ENCODE peak calls at places on chromosome 3, in four cellular contexts. B is transverse colon, G is Peyer's patch, O is lower lobe of right lung. S is an unnamed sample.

GRCh38 chr3:42117175-42118008 is 26.2 kb downstream of the TRAK1 start:
- DNase-seq in G (no peak), O (peak), B (peak), S (no peak)

GRCh38 chr3:107676469-107677309 is 153.9 kb downstream of the BBX start:
- DNase-seq in G (no peak), O (no peak), B (no peak), S (no peak)

GRCh38 chr3:130711885-130712284 is 34.7 kb downstream of the PIK3R4 start:
- DNase-seq in G (no peak), B (no peak), O (no peak), S (peak)

GRCh38 chr3:172038823-172039222 is 555 bp upstream of the FNDC3B start:
- DNase-seq in G (no peak), B (no peak), O (no peak), S (no peak)

GRCh38 chr3:105715372-105715771 is 153.4 kb downstream of the CBLB start:
- DNase-seq in O (no peak), G (no peak), B (no peak), S (peak)

GRCh38 chr3:122697952-122698625 is 17.4 kb downstream of the PARP14 start:
- DNase-seq in B (no peak), O (no peak), G (peak), S (no peak)

GRCh38 chr3:171842864-171843511 is at the start of gene TMEM212:
- DNase-seq in B (no peak), O (no peak), G (no peak), S (no peak)

GRCh38 chr3:194312186-194312742 is 38.9 kb downstream of the CPN2 start:
- DNase-seq in G (no peak), B (peak), O (no peak), S (no peak)

GRCh38 chr3:139231555-139232281 is 112.1 kb upstream of the MRPS22 start:
- DNase-seq in O (no peak), B (no peak), G (no peak), S (no peak)

GRCh38 chr3:127196466-127197299 is 3.8 kb downstream of the PRR23E start:
- DNase-seq in B (no peak), O (no peak), G (no peak), S (no peak)

GRCh38 chr3:179956416-179956830 is 80.3 kb downstream of the PEX5L start:
- DNase-seq in G (no peak), O (no peak), B (no peak), S (no peak)

GRCh38 chr3:42771271-42771670 is 1.8 kb downstream of the CCDC13 start:
- DNase-seq in B (no peak), G (no peak), O (no peak), S (no peak)

GRCh38 chr3:116299646-116300081 is 145.6 kb downstream of the LSAMP start:
- DNase-seq in B (no peak), G (no peak), O (no peak), S (no peak)

GRCh38 chr3:41234823-41235722 is 35.8 kb downstream of the CTNNB1 start:
- DNase-seq in G (no peak), B (no peak), O (no peak), S (no peak)

GRCh38 chr3:11172136-11172670 is 17.9 kb downstream of the HRH1 start:
- DNase-seq in O (no peak), B (no peak), G (no peak), S (no peak)

GRCh38 chr3:82561759-82562158 is 800.3 kb upstream of the GBE1 start:
- DNase-seq in B (no peak), G (no peak), O (no peak), S (no peak)

GRCh38 chr3:158532099-158532734 is 38.8 kb upstream of the MLF1 start:
- DNase-seq in B (no peak), G (no peak), O (no peak), S (peak)

GRCh38 chr3:38131621-38132369 is 5.1 kb downstream of the ACAA1 start:
- DNase-seq in O (peak), G (peak), B (peak), S (no peak)

GRCh38 chr3:159947220-159947619 is 41.4 kb upstream of the IL12A start:
- DNase-seq in G (no peak), O (no peak), B (no peak), S (no peak)

GRCh38 chr3:132344666-132345280 is 27.6 kb downstream of the ACP3 start:
- DNase-seq in B (no peak), O (no peak), G (no peak), S (no peak)

GRCh38 chr3:195151866-195152526 is 119.0 kb downstream of the XXYLT1 start:
- DNase-seq in O (no peak), B (no peak), G (no peak), S (no peak)

GRCh38 chr3:79767953-79768282 is at the start of gene ROBO1:
- DNase-seq in O (no peak), G (no peak), B (no peak), S (no peak)

GRCh38 chr3:13570391-13571194 is 21.7 kb downstream of the FBLN2 start:
- DNase-seq in G (no peak), B (no peak), O (no peak), S (no peak)

GRCh38 chr3:106678657-106679390 is 698.4 kb upstream of the CCDC54 start:
- DNase-seq in B (no peak), O (no peak), G (no peak), S (peak)

GRCh38 chr3:171383206-171384018 is 76.8 kb downstream of the TNIK start:
- DNase-seq in B (no peak), O (no peak), G (no peak), S (no peak)

GRCh38 chr3:126126292-126126691 is 42.4 kb upstream of the SLC41A3 start:
- DNase-seq in O (peak), G (no peak), B (no peak), S (no peak)

GRCh38 chr3:37824090-37824953 is 37.4 kb upstream of the CTDSPL start:
- DNase-seq in B (no peak), O (no peak), G (no peak), S (no peak)

GRCh38 chr3:15331072-15331605 is 1.2 kb downstream of the SH3BP5 start:
- DNase-seq in G (no peak), O (no peak), B (no peak), S (no peak)

GRCh38 chr3:141632779-141633374 is 105.2 kb upstream of the RNF7 start:
- DNase-seq in G (no peak), O (no peak), B (no peak), S (no peak)

GRCh38 chr3:141625506-141625905 is 112.6 kb upstream of the RNF7 start:
- DNase-seq in O (no peak), B (no peak), G (no peak), S (no peak)

GRCh38 chr3:141629950-141630349 is 108.1 kb upstream of the RNF7 start:
- DNase-seq in O (no peak), G (no peak), B (no peak), S (no peak)
- H3K4me3 ChIP-seq in O (no peak), G (no peak), B (no peak), S (no peak)

GRCh38 chr3:152197937-152198336 is 70.8 kb upstream of the MBNL1 start:
- DNase-seq in B (no peak), G (no peak), O (no peak), S (no peak)
- H3K4me3 ChIP-seq in B (no peak), G (no peak), O (no peak), S (no peak)

GRCh38 chr3:58434511-58434910 is 879 bp upstream of the PDHB start:
- DNase-seq in O (no peak), G (no peak), B (no peak), S (no peak)
- H3K4me3 ChIP-seq in O (no peak), G (no peak), B (no peak), S (no peak)

GRCh38 chr3:49535971-49536874 is 18.1 kb upstream of the BSN start:
- DNase-seq in O (no peak), G (no peak), B (no peak), S (no peak)

GRCh38 chr3:49534581-49535495 is 19.4 kb upstream of the BSN start:
- DNase-seq in B (no peak), G (no peak), O (no peak), S (no peak)

GRCh38 chr3:49539659-49540560 is 14.4 kb upstream of the BSN start:
- DNase-seq in B (peak), O (peak), G (peak), S (peak)

GRCh38 chr3:49533786-49534519 is 20.3 kb upstream of the BSN start:
- DNase-seq in B (no peak), G (no peak), O (no peak), S (no peak)

DNA sequence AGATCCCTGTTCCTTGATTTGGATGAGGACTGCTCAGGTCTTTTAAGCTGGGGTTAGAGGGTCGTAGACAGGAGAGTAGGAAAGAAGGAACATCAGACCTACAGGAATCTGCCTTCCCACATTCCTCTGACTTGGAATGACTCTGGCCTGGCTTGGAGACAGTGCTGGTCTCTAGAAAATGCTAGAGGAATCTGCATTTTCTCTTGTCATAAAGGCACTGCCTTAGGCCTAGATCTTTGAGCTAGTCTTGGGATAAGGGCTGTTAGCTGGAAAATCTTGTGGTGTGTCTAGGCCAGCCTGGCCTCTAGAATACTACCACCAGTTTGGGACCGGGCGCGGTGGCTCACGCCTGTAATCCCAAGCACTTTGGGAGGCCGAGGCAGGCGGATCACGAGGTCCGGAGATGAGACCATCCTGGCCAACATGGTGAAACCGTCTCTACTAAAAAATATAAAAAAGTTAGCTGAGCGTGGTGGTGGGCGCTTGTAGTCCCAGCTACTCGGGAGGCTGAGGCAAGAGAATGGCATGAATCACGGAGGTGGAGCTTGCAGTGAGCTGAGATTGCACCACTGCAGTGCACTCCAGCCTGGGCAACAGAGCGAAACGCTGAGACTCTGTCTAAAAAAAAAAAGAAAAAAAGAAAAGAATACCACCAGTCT is 17.3 kb upstream of the BSN start:
- DNase-seq in O (no peak), B (no peak), G (no peak), S (no peak)
- H3K4me3 ChIP-seq in O (no peak), B (no peak), G (no peak), S (no peak)

DNA sequence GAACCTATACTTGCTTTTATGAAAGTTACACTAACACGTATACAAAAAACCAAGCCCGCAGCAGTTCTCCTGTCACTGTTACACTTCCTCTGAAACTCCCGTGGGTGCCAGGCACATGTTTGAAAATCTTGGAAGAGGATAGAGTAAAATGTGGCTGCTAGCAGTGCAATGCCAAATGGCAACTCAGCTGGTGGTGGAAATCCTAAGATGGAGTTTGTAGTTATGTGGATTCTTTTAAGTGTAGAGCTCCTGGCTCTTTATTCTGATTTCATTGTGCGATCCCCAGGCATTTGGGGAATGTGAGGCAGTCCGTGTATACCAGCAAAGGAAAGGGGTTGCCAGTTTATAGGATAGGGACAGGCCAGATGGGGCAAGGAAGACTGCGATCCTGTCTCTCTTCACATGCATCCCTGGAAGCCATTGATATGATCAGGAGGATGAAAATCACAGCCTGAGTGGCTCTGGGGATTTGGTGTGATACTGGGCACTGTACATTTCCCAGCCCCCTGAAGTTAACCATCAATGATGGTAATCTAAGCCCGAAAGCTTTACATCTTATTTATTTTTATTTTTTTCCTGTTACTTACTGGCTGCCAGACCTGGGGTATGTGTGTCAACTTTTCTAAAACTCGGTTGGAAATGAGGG is 1.1 kb downstream of the STAC start:
- DNase-seq in O (no peak), G (no peak), B (no peak), S (no peak)
- H3K4me3 ChIP-seq in O (peak), G (no peak), B (no peak), S (peak)

DNA sequence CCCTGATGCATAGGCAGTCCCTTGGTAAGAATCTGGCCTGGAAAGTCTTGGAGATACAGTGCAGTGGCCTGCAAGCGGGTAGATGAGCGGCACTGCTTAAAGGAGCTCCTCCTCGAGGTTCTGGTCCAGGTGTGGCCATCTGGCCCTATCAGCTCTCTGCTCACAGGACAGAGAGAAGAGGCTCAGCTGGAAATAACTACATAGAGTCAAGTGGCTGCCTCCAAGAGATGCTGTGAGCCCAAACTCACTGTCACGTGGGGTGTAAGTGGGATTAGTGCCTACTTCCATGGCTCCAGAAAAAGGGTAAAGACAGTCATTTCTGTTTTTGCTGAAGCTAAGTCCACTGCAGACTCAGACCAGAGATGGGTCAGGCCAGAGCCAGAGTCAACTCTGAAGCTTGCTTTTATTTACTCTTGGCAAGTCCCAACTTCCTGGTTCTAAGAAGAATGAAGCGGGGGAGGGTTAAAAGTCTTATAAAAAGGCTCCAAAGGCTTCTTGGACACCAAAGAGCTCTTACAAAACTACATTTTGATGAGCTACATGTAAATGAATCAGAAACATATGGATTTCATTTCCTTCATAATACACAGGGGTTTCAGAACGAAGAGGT is 77.2 kb downstream of the PDZRN3 start:
- DNase-seq in O (no peak), B (no peak), G (no peak), S (peak)
- H3K4me3 ChIP-seq in O (no peak), B (no peak), G (no peak), S (peak)

S was measured in HFF-Myc.